ENCODE peak calls at places on chromosomes 12 and 14, in four cellular contexts. V is pons; I is activated gamma-delta T cell treated with anti-CD3 and anti-CD28 coated beads, Interleukin-2, amount 50 U/mL, for 16 hours; E is HTR-8/SVneo. Y is an unnamed sample.

GRCh38 chr12:20432290-20432689 is 64.0 kb downstream of the PDE3A start:
- DNase-seq in V (no peak), I (no peak), E (no peak), Y (no peak)

GRCh38 chr14:33120966-33121365 is 182.3 kb downstream of the NPAS3 start:
- DNase-seq in V (no peak), I (no peak), E (no peak), Y (no peak)

GRCh38 chr12:110563702-110564470 is 19.2 kb downstream of the PPTC7 start:
- DNase-seq in I (no peak), E (no peak), V (no peak), Y (no peak)

GRCh38 chr14:65637780-65638179 is 225.2 kb downstream of the FUT8 start:
- DNase-seq in I (peak; percentile 40), V (no peak), E (no peak), Y (no peak)

GRCh38 chr12:23949212-23950010 is at the start of gene SOX5:
- DNase-seq in V (peak; percentile 41), E (no peak), I (no peak), Y (peak; percentile 35)

GRCh38 chr14:92093320-92093719 is 13.1 kb downstream of the ATXN3 start:
- DNase-seq in E (no peak), V (peak; percentile 19), I (no peak), Y (no peak)

GRCh38 chr12:116539361-116539771 is 19.8 kb upstream of the MAP1LC3B2 start:
- DNase-seq in I (no peak), E (no peak), V (no peak), Y (no peak)

GRCh38 chr12:48882972-48883304 is 17.3 kb upstream of the RND1 start:
- DNase-seq in V (no peak), I (no peak), E (no peak), Y (no peak)

GRCh38 chr12:98592825-98593322 is 612 bp upstream of the SLC25A3 start:
- DNase-seq in I (no peak), E (no peak), V (no peak), Y (no peak)

GRCh38 chr14:36514278-36515104 is 5.5 kb downstream of the NKX2-1 start:
- DNase-seq in V (no peak), I (no peak), E (no peak), Y (no peak)

GRCh38 chr12:109287811-109288469 is 21.1 kb downstream of the FOXN4 start:
- DNase-seq in V (no peak), E (no peak), I (no peak), Y (no peak)

Y was measured in retinal pigment epithelial cell.